ENCODE peak calls at places on chromosomes 1 and 21, in four cellular contexts. One of them, this sample, is unnamed.

GRCh38 chr1:11527541-11528452 is 48.8 kb downstream of the DISP3 start:
- DNase-seq in astrocyte of the cerebellum: no peak
- DNase-seq in thoracic aorta: no peak
- DNase-seq in prostate gland: no peak
- DNase-seq in this sample: no peak

GRCh38 chr1:225511828-225512381 is 84.1 kb upstream of the LBR start:
- DNase-seq in astrocyte of the cerebellum: no peak
- DNase-seq in thoracic aorta: no peak
- DNase-seq in prostate gland: no peak
- DNase-seq in this sample: no peak

GRCh38 chr21:36134820-36135390 is at the start of gene CBR3:
- DNase-seq in astrocyte of the cerebellum: no peak
- DNase-seq in thoracic aorta: no peak
- DNase-seq in prostate gland: peak
- DNase-seq in this sample: peak

GRCh38 chr1:31387612-31388011 is 14.7 kb upstream of the FABP3 start:
- DNase-seq in astrocyte of the cerebellum: no peak
- DNase-seq in thoracic aorta: no peak
- DNase-seq in prostate gland: no peak
- DNase-seq in this sample: no peak

GRCh38 chr21:17513214-17514123 is 626 bp downstream of the CXADR start:
- DNase-seq in astrocyte of the cerebellum: no peak
- DNase-seq in thoracic aorta: no peak
- DNase-seq in prostate gland: peak
- DNase-seq in this sample: peak

GRCh38 chr1:186925881-186926676 is 97.3 kb downstream of the PLA2G4A start:
- DNase-seq in astrocyte of the cerebellum: no peak
- DNase-seq in thoracic aorta: no peak
- DNase-seq in prostate gland: no peak
- DNase-seq in this sample: peak

GRCh38 chr1:10979483-10979920 is 33.0 kb upstream of the TARDBP start:
- DNase-seq in astrocyte of the cerebellum: no peak
- DNase-seq in thoracic aorta: peak
- DNase-seq in prostate gland: no peak
- DNase-seq in this sample: peak

GRCh38 chr1:155977607-155978324 is 581 bp downstream of the ARHGEF2 start:
- DNase-seq in astrocyte of the cerebellum: no peak
- DNase-seq in thoracic aorta: no peak
- DNase-seq in prostate gland: peak
- DNase-seq in this sample: peak

GRCh38 chr1:27138368-27138767 is 16.6 kb downstream of the SLC9A1 start:
- DNase-seq in astrocyte of the cerebellum: no peak
- DNase-seq in thoracic aorta: no peak
- DNase-seq in prostate gland: no peak
- DNase-seq in this sample: no peak

GRCh38 chr1:200795151-200795550 is 56.5 kb downstream of the CAMSAP2 start:
- DNase-seq in astrocyte of the cerebellum: no peak
- DNase-seq in thoracic aorta: no peak
- DNase-seq in prostate gland: no peak
- DNase-seq in this sample: peak

GRCh38 chr1:76870037-76870436 is 2.8 kb downstream of the ST6GALNAC5 start:
- DNase-seq in astrocyte of the cerebellum: no peak
- DNase-seq in thoracic aorta: no peak
- DNase-seq in prostate gland: no peak
- DNase-seq in this sample: no peak

GRCh38 chr1:160953030-160953429 is 1.6 kb downstream of the ITLN2 start:
- DNase-seq in astrocyte of the cerebellum: no peak
- DNase-seq in thoracic aorta: no peak
- DNase-seq in prostate gland: peak
- DNase-seq in this sample: peak

GRCh38 chr21:45385549-45386050 is 19.4 kb upstream of the COL18A1 start:
- DNase-seq in astrocyte of the cerebellum: no peak
- DNase-seq in thoracic aorta: no peak
- DNase-seq in prostate gland: no peak
- DNase-seq in this sample: no peak

GRCh38 chr1:231357831-231358354 is 19.8 kb downstream of the SPRTN start:
- DNase-seq in astrocyte of the cerebellum: peak
- DNase-seq in thoracic aorta: no peak
- DNase-seq in prostate gland: peak
- DNase-seq in this sample: peak

GRCh38 chr1:234980224-234980656 is 148.4 kb downstream of the TOMM20 start:
- DNase-seq in astrocyte of the cerebellum: no peak
- DNase-seq in thoracic aorta: no peak
- DNase-seq in prostate gland: no peak
- DNase-seq in this sample: peak

GRCh38 chr1:164604541-164604940 is 45.6 kb downstream of the PBX1 start:
- DNase-seq in astrocyte of the cerebellum: no peak
- DNase-seq in thoracic aorta: no peak
- DNase-seq in prostate gland: no peak
- DNase-seq in this sample: peak

GRCh38 chr1:42173155-42173933 is 8.8 kb upstream of the GUCA2A start:
- DNase-seq in astrocyte of the cerebellum: no peak
- DNase-seq in thoracic aorta: no peak
- DNase-seq in prostate gland: peak
- DNase-seq in this sample: peak

GRCh38 chr21:31593161-31593560 is 66.3 kb upstream of the SOD1 start:
- DNase-seq in astrocyte of the cerebellum: no peak
- DNase-seq in thoracic aorta: no peak
- DNase-seq in prostate gland: no peak
- DNase-seq in this sample: no peak

DNA sequence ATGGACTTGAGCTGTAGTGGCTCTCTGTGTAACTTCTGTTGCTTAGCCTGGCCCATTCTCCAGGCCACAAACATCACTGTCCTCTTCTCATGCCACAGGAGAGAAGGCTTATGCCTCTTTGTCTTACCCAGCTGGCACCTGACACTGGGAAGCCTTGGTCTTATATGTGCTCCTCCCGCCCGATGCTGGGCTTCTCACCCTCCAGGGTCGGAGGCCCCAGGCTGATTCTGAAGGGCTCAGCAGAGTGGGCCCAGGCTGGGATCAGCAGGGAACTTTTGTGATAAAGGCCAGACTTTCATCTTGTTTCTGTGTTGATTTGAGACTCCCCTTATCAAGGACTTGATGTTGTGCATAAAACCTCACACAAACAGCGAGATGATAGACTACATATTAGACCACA is 29.8 kb downstream of the TRPM2 start:
- DNase-seq in astrocyte of the cerebellum: no peak
- DNase-seq in thoracic aorta: no peak
- DNase-seq in prostate gland: no peak
- DNase-seq in this sample: no peak
- TF ChIP-seq CTCF in astrocyte of the cerebellum: no peak
- TF ChIP-seq CTCF in thoracic aorta: no peak
- TF ChIP-seq CTCF in prostate gland: no peak
- TF ChIP-seq CTCF in this sample: no peak

DNA sequence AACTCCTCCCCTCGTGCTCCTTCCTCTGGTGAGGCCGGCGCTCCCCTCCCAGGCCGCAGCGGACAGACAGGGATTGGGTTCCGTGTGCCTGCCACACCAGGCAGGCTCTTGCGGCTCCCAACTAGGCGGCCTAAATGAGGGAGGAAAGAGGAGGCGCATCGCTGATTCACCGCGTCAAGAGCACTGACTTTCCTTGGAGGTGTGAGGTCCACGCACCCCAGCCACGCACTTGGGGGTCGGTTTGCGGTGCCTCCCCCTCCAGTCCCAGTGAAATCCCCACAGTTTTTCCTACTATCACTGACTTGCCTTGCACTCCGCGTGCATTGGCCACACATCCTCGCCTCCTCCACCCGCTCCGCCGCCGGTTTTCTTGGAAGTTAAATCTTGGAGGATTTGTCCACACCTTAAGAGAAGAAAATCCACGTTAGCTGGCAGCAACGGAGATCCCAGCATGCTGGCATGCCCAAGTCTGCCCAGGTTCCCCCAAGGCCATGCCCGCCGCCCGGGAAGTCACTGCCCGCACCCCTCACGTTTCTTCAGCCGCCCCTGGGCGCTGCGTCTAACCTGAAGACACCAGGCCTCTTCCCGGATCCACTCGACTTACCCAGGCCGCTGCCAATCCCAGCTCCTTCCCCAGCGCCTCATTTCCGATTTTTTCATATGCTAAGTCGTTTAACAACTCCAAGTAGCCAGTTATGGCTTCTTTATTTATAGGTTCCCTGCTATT is 1.1 kb upstream of the FOXD3 start:
- DNase-seq in astrocyte of the cerebellum: no peak
- DNase-seq in thoracic aorta: no peak
- DNase-seq in prostate gland: no peak
- DNase-seq in this sample: no peak
- H3K4me3 ChIP-seq in astrocyte of the cerebellum: no peak
- H3K4me3 ChIP-seq in thoracic aorta: peak
- H3K4me3 ChIP-seq in prostate gland: no peak
- H3K4me3 ChIP-seq in this sample: no peak

GRCh38 chr1:115677172-115677542 is 35.4 kb downstream of the VANGL1 start:
- DNase-seq in astrocyte of the cerebellum: peak
- DNase-seq in thoracic aorta: no peak
- DNase-seq in prostate gland: no peak
- DNase-seq in this sample: peak
- TF ChIP-seq CTCF in astrocyte of the cerebellum: no peak
- TF ChIP-seq CTCF in thoracic aorta: no peak
- TF ChIP-seq CTCF in prostate gland: no peak
- TF ChIP-seq CTCF in this sample: no peak

GRCh38 chr1:226677121-226678020 is 61.7 kb downstream of the ITPKB start:
- DNase-seq in astrocyte of the cerebellum: peak
- DNase-seq in thoracic aorta: peak
- DNase-seq in prostate gland: peak
- DNase-seq in this sample: peak
- H3K4me3 ChIP-seq in astrocyte of the cerebellum: no peak
- H3K4me3 ChIP-seq in thoracic aorta: peak
- H3K4me3 ChIP-seq in prostate gland: no peak
- H3K4me3 ChIP-seq in this sample: no peak

DNA sequence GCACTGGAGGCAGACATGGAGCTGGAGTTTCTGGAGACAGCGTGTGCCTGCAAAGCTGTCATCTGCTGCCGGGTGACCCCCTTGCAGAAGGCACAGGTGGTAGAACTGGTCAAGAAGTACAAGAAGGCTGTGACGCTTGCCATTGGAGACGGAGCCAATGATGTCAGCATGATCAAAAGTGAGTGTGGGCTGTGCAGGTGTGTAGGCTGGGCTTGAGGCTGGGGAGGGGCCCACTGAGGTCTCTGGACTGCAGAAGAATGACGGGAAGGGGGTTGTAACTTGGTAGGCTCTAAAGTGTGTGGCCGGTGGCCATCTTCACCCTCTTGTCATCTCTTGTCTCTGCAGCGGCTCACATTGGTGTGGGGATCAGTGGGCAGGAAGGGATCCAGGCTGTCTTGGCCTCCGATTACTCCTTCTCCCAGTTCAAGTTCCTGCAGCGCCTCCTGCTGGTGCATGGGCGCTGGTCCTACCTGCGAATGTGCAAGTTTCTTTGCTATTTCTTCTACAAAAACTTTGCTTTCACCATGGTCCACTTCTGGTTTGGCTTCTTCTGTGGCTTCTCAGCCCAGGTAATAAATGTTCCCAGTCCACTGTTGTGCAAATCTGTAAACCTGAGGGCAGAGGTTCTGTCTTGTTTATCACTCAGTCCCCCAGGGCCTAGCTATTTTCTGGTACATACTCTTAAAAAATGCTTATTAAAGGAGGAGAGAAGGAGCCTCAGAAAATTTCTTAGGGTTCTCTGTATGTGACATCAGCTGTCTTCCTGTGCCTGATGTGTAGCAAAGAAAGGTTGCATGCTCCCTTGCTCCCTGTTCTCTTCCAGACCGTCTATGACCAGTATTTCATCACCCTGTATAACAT is 19.9 kb downstream of the ATP8B2 start:
- DNase-seq in astrocyte of the cerebellum: no peak
- DNase-seq in thoracic aorta: no peak
- DNase-seq in prostate gland: no peak
- DNase-seq in this sample: peak
- TF ChIP-seq CTCF in astrocyte of the cerebellum: peak
- TF ChIP-seq CTCF in thoracic aorta: peak
- TF ChIP-seq CTCF in prostate gland: no peak
- TF ChIP-seq CTCF in this sample: peak

GRCh38 chr1:154760469-154760933 is 109.6 kb downstream of the KCNN3 start:
- DNase-seq in astrocyte of the cerebellum: no peak
- DNase-seq in thoracic aorta: no peak
- DNase-seq in prostate gland: peak
- DNase-seq in this sample: peak
- H3K4me3 ChIP-seq in astrocyte of the cerebellum: peak
- H3K4me3 ChIP-seq in thoracic aorta: peak
- H3K4me3 ChIP-seq in prostate gland: peak
- H3K4me3 ChIP-seq in this sample: no peak

DNA sequence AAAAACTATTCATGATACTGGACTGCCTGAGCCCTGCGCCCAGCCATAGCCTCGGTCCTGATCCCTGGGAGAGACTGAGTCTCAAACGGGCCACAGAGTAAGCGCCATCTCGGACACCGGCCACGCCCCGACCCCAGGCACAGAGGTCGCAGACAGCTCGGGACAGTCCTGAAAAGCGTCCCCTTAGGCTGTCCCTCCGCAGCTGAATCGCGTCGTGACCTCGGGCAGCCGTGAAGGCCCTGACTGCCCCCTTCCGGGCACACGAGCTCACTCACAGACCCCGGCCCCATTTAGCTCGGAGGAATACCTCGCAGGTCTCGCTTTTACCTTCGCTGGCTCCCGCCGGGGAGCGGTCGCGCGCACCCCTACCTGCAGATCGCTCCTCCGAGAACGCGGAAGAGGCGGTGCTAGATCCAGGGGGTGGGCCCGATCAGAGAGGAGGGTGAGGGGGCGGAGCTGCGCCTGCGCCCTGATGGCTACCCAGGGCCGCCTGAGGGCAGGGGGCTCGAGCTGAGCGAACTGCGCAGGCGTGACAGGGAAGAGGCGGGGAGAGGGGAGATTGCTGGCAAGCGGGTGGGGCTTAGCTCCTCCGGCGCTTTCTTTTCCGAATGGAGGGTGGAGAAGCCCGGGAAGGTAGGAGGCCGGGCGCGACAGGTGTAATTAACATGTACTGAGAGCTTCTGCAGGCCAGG is at the start of gene MKNK1:
- DNase-seq in astrocyte of the cerebellum: peak
- DNase-seq in thoracic aorta: peak
- DNase-seq in prostate gland: peak
- DNase-seq in this sample: peak
- TF ChIP-seq CTCF in astrocyte of the cerebellum: peak
- TF ChIP-seq CTCF in thoracic aorta: peak
- TF ChIP-seq CTCF in prostate gland: no peak
- TF ChIP-seq CTCF in this sample: peak

DNA sequence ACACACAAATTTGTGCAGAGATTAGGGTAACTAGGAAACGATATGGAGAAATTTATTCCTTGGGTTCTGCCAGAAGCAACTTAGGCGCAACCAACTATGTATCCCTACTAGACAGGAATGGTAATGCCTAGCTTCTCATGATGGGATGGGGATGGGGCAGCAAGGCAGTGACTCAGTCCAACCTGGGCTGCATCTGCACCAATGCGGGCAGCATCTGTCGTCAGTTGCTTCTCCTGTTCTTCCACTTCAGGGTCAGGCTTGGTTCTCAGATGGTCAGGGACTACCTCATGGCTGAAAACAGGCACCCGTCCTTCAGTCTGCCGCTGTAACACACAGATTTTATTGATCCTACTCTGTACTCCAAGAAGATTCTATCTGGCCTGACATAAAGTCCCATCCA is 2.9 kb downstream of the MED8 start:
- DNase-seq in astrocyte of the cerebellum: no peak
- DNase-seq in thoracic aorta: no peak
- DNase-seq in prostate gland: no peak
- DNase-seq in this sample: no peak
- H3K4me3 ChIP-seq in astrocyte of the cerebellum: no peak
- H3K4me3 ChIP-seq in thoracic aorta: no peak
- H3K4me3 ChIP-seq in prostate gland: no peak
- H3K4me3 ChIP-seq in this sample: no peak